ENCODE peak calls at places on chromosomes 2 and 18, in ten cellular contexts. D is endodermal cell; C is colonic mucosa; R is uterus; E is Jurkat, Clone E6-1; O is naive thymus-derived CD4-positive, alpha-beta T cell; W is MM.1S; V is prostate gland; J is astrocyte of the cerebellum; L is GM06990. H is an unnamed sample.

GRCh38 chr2:76633522-76633921 is 888.7 kb downstream of the LRRTM4 start:
- DNase-seq in D (no peak), C (no peak), R (no peak), E (no peak), O (no peak), W (no peak), V (no peak), J (no peak), L (no peak), H (no peak)

GRCh38 chr2:100755441-100755840 is 64.5 kb upstream of the NPAS2 start:
- DNase-seq in D (no peak), C (no peak), R (no peak), E (no peak), O (no peak), W (no peak), V (no peak), J (no peak), L (no peak), H (no peak)

GRCh38 chr2:160635488-160635887 is 141.9 kb upstream of the RBMS1 start:
- DNase-seq in D (peak), C (no peak), R (no peak), E (no peak), O (no peak), W (no peak), V (no peak), J (no peak), L (no peak), H (peak)

GRCh38 chr18:79855147-79855910 is 57.6 kb downstream of the KCNG2 start:
- DNase-seq in D (no peak), C (peak), R (no peak), E (no peak), O (no peak), W (no peak), V (no peak), J (no peak), L (no peak), H (no peak)

GRCh38 chr2:71813315-71813714 is 334.3 kb downstream of the CYP26B1 start:
- DNase-seq in D (peak), C (no peak), R (no peak), E (no peak), O (no peak), W (no peak), V (no peak), J (no peak), L (no peak), H (no peak)

GRCh38 chr2:79219383-79219988 is 59.9 kb upstream of the REG3A start:
- DNase-seq in D (peak), C (peak), R (no peak), E (peak), O (no peak), W (peak), V (peak), J (peak), L (no peak), H (no peak)

GRCh38 chr2:70005752-70006446 is 44.5 kb upstream of the ASPRV1 start:
- DNase-seq in D (peak), C (no peak), R (no peak), E (no peak), O (no peak), W (no peak), V (no peak), J (no peak), L (no peak), H (no peak)

GRCh38 chr18:24231773-24232735 is 93.2 kb downstream of the CABYR start:
- DNase-seq in D (no peak), C (no peak), R (peak), E (no peak), O (no peak), W (no peak), V (peak), J (no peak), L (no peak), H (no peak)

GRCh38 chr2:237440819-237441281 is 26.9 kb upstream of the COL6A3 start:
- DNase-seq in D (no peak), C (no peak), R (no peak), E (no peak), O (no peak), W (no peak), V (no peak), J (no peak), L (no peak), H (no peak)

GRCh38 chr2:151560289-151560688 is 150.6 kb downstream of the RIF1 start:
- DNase-seq in D (no peak), C (no peak), R (no peak), E (no peak), O (no peak), W (no peak), V (no peak), J (no peak), L (no peak), H (no peak)

GRCh38 chr2:183162362-183162761 is 38.1 kb downstream of the NUP35 start:
- DNase-seq in D (no peak), C (no peak), R (no peak), E (no peak), O (no peak), W (no peak), V (no peak), J (peak), L (no peak), H (no peak)

GRCh38 chr18:74266161-74266560 is 25.6 kb downstream of the CYB5A start:
- DNase-seq in D (no peak), C (no peak), R (no peak), E (no peak), O (no peak), W (no peak), V (no peak), J (no peak), L (no peak), H (no peak)

GRCh38 chr2:209579236-209579749 is 155.4 kb downstream of the MAP2 start:
- DNase-seq in D (peak), C (no peak), R (no peak), E (no peak), O (no peak), W (peak), V (no peak), J (peak), L (no peak), H (no peak)

GRCh38 chr2:127733816-127734537 is 32.7 kb downstream of the SFT2D3 start:
- DNase-seq in D (no peak), C (no peak), R (no peak), E (no peak), O (no peak), W (no peak), V (no peak), J (no peak), L (no peak), H (no peak)

GRCh38 chr2:73112026-73112912 is 479 bp downstream of the RAB11FIP5 start:
- DNase-seq in D (peak), C (peak), R (peak), E (no peak), O (peak), W (peak), V (no peak), J (no peak), L (no peak), H (no peak)

GRCh38 chr2:126664234-126664633 is 8.3 kb downstream of the GYPC start:
- DNase-seq in D (no peak), C (no peak), R (no peak), E (peak), O (peak), W (peak), V (no peak), J (no peak), L (no peak), H (no peak)

GRCh38 chr2:226520723-226521122 is 278.9 kb downstream of the IRS1 start:
- DNase-seq in D (no peak), C (no peak), R (no peak), E (no peak), O (no peak), W (no peak), V (no peak), J (no peak), L (no peak), H (no peak)

GRCh38 chr2:169683425-169684134 is 10.6 kb downstream of the CFAP210 start:
- DNase-seq in D (no peak), C (no peak), R (no peak), E (no peak), O (no peak), W (no peak), V (no peak), J (no peak), L (no peak), H (no peak)

GRCh38 chr2:121036226-121036692 is 248.7 kb downstream of the TFCP2L1 start:
- DNase-seq in D (peak), C (no peak), R (no peak), E (no peak), O (no peak), W (no peak), V (peak), J (no peak), L (no peak), H (no peak)

GRCh38 chr2:240305369-240305962 is 130.0 kb upstream of the GPC1 start:
- DNase-seq in D (no peak), C (no peak), R (no peak), E (no peak), O (no peak), W (no peak), V (no peak), J (no peak), L (no peak), H (no peak)

GRCh38 chr18:79627750-79628294 is 51.8 kb upstream of the CTDP1 start:
- DNase-seq in D (no peak), C (no peak), R (no peak), E (no peak), O (no peak), W (no peak), V (no peak), J (no peak), L (no peak), H (no peak)

GRCh38 chr2:140465301-140465700 is 1665.5 kb downstream of the LRP1B start:
- DNase-seq in D (no peak), C (no peak), R (no peak), E (no peak), O (no peak), W (no peak), V (no peak), J (no peak), L (no peak), H (no peak)

GRCh38 chr2:228282371-228282770 is 100.9 kb upstream of the SPHKAP start:
- DNase-seq in D (no peak), C (no peak), R (no peak), E (no peak), O (no peak), W (no peak), V (no peak), J (no peak), L (no peak), H (no peak)

GRCh38 chr2:228283491-228284171 is 102.1 kb upstream of the SPHKAP start:
- DNase-seq in D (no peak), C (no peak), R (no peak), E (no peak), O (no peak), W (peak), V (no peak), J (no peak), L (no peak), H (no peak)
- H3K4me3 ChIP-seq in D (no peak), C (no peak), R (no peak), E (no peak), O (no peak), W (peak), V (no peak), J (no peak), L (no peak), H (no peak)

GRCh38 chr2:37323176-37323575 is 1.5 kb downstream of the PRKD3 start:
- DNase-seq in D (no peak), C (no peak), R (no peak), E (no peak), O (no peak), W (peak), V (no peak), J (no peak), L (no peak), H (no peak)
- H3K4me3 ChIP-seq in D (peak), C (peak), R (peak), E (peak), O (peak), W (peak), V (peak), J (peak), L (peak), H (peak)

GRCh38 chr2:135021618-135022017 is 25.6 kb downstream of the MAP3K19 start:
- DNase-seq in D (no peak), C (no peak), R (no peak), E (no peak), O (no peak), W (no peak), V (no peak), J (no peak), L (no peak), H (no peak)
- H3K4me3 ChIP-seq in D (no peak), C (no peak), R (no peak), E (no peak), O (no peak), W (no peak), V (no peak), J (no peak), L (no peak), H (no peak)

DNA sequence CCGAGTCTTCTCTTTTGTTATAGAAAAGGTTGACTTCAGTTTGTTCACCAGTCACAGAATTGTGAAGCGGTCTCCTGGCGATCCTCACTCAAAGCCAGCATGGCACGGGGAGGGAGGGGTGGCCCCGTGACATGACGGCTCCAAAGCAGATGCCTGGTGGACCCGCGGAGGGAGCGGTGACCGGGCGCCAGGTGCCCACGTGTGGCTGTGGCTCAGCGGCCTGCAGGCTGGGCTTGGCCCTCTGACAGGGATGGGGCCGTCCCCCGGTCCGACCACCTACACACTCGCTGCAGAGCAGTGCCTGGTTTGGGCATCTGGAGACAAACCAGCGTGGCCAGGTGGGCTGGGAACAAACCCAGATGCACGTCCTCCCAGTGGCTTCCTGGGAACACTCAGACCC is 129.1 kb upstream of the SNTG2 start:
- DNase-seq in D (no peak), C (no peak), R (no peak), E (no peak), O (no peak), W (no peak), V (no peak), J (no peak), L (no peak), H (no peak)
- H3K4me3 ChIP-seq in D (no peak), C (no peak), R (no peak), E (no peak), O (no peak), W (no peak), V (no peak), J (no peak), L (no peak), H (no peak)

H was measured in thoracic aorta.